ENCODE peak calls at places on chromosomes 3 and 15, in nine cellular contexts. Y is GM20000; D is activated T-helper 1 cell treated with Interleukin-2 at 50 U/mL for 16 hours; P is retina; F is BE2C; N is OCI-LY7; B is CD8-positive, alpha-beta T cell; M is A172; J is activated naive CD4-positive, alpha-beta T cell. I is an unnamed sample.

GRCh38 chr15:83158393-83158792 is 49.2 kb downstream of the HDGFL3 start:
- DNase-seq in B (no peak), Y (no peak), J (no peak), M (no peak), P (no peak), F (no peak), D (no peak), N (no peak), I (no peak)

GRCh38 chr3:129224984-129225393 is 24.4 kb upstream of the COPG1 start:
- DNase-seq in M (peak), Y (no peak), P (no peak), N (peak), F (peak), D (no peak), J (no peak), B (no peak), I (peak)

GRCh38 chr15:45113380-45113990 is 487 bp downstream of the DUOX2 start:
- DNase-seq in N (no peak), Y (no peak), F (no peak), J (no peak), M (no peak), B (no peak), D (no peak), P (no peak), I (no peak)

GRCh38 chr3:161177996-161178395 is 43.1 kb upstream of the NMD3 start:
- DNase-seq in P (peak), M (no peak), F (no peak), Y (no peak), B (no peak), N (no peak), D (no peak), J (no peak), I (no peak)

GRCh38 chr3:45592405-45592804 is 2.1 kb upstream of the LIMD1 start:
- DNase-seq in D (no peak), M (no peak), N (no peak), Y (no peak), F (no peak), P (no peak), J (no peak), B (no peak), I (no peak)

GRCh38 chr3:146037697-146038096 is 123.3 kb downstream of the PLOD2 start:
- DNase-seq in M (no peak), P (no peak), F (no peak), Y (no peak), N (no peak), J (no peak), B (no peak), D (no peak), I (no peak)

GRCh38 chr15:39946862-39947261 is 12.9 kb downstream of the EIF2AK4 start:
- DNase-seq in J (no peak), Y (no peak), F (no peak), N (no peak), D (no peak), M (peak), P (no peak), B (no peak), I (no peak)

GRCh38 chr3:52082951-52083350 is 26.6 kb upstream of the DUSP7 start:
- DNase-seq in N (no peak), Y (no peak), J (no peak), M (no peak), F (no peak), B (no peak), D (no peak), P (no peak), I (no peak)

GRCh38 chr3:43866529-43867353 is 176.0 kb downstream of the ABHD5 start:
- DNase-seq in F (no peak), Y (no peak), M (peak), P (no peak), J (no peak), N (no peak), D (no peak), B (no peak), I (no peak)

GRCh38 chr15:90035095-90035834 is 34.1 kb downstream of the ZNF710 start:
- DNase-seq in N (no peak), D (no peak), F (no peak), P (no peak), M (peak), Y (no peak), B (peak), J (no peak), I (no peak)

GRCh38 chr15:73677146-73677607 is 7.0 kb upstream of the CD276 start:
- DNase-seq in M (peak), N (peak), D (no peak), B (peak), P (peak), F (peak), J (peak), Y (peak), I (peak)

GRCh38 chr3:196399485-196399945 is 32.7 kb downstream of the UBXN7 start:
- DNase-seq in Y (no peak), N (no peak), P (no peak), F (no peak), D (no peak), B (no peak), J (no peak), M (peak), I (peak)

GRCh38 chr3:46699846-46700523 is 1.2 kb upstream of the TMIE start:
- DNase-seq in N (no peak), M (no peak), B (no peak), F (no peak), Y (no peak), D (no peak), J (no peak), P (peak), I (no peak)

GRCh38 chr3:58082047-58082446 is 73.8 kb downstream of the FLNB start:
- DNase-seq in J (peak), B (peak), Y (no peak), N (no peak), D (no peak), P (no peak), M (peak), F (no peak), I (no peak)

GRCh38 chr3:16239082-16239770 is 25.5 kb downstream of the DPH3 start:
- DNase-seq in M (no peak), P (no peak), N (no peak), Y (no peak), D (no peak), F (no peak), B (no peak), J (no peak), I (no peak)

GRCh38 chr15:70892912-70893560 is 410 bp downstream of the LRRC49 start:
- DNase-seq in P (no peak), F (peak), M (peak), Y (peak), N (no peak), J (no peak), D (no peak), B (no peak), I (peak)

GRCh38 chr3:23824699-23825444 is 19.1 kb downstream of the UBE2E1 start:
- DNase-seq in P (no peak), D (no peak), B (no peak), J (no peak), M (no peak), Y (no peak), F (no peak), N (no peak), I (no peak)

GRCh38 chr3:179175358-179175757 is 27.2 kb downstream of the PIK3CA start:
- DNase-seq in N (no peak), M (no peak), J (no peak), Y (no peak), F (no peak), B (no peak), P (no peak), D (no peak), I (no peak)

GRCh38 chr15:80474224-80474619 is 70.0 kb downstream of the ARNT2 start:
- DNase-seq in B (no peak), J (no peak), M (no peak), Y (no peak), F (no peak), P (no peak), D (no peak), N (no peak), I (no peak)

GRCh38 chr15:41969851-41970431 is 2.4 kb downstream of the EHD4 start:
- DNase-seq in D (no peak), F (no peak), J (no peak), M (no peak), B (peak), P (no peak), Y (peak), N (peak), I (no peak)

GRCh38 chr3:149152420-149152819 is 23.0 kb downstream of the HPS3 start:
- DNase-seq in D (no peak), B (no peak), F (no peak), M (no peak), J (no peak), P (no peak), Y (peak), N (no peak), I (no peak)

GRCh38 chr15:91948001-91948608 is 94.6 kb downstream of the SLCO3A1 start:
- DNase-seq in N (no peak), P (no peak), B (no peak), F (peak), Y (no peak), D (no peak), J (no peak), M (peak), I (no peak)

GRCh38 chr3:134666885-134667284 is 16.1 kb upstream of the KY start:
- DNase-seq in J (no peak), N (no peak), B (no peak), P (no peak), D (no peak), F (no peak), M (no peak), Y (no peak), I (no peak)

GRCh38 chr3:178267158-178267838 is 268.9 kb upstream of the KCNMB2 start:
- DNase-seq in B (no peak), P (no peak), N (no peak), J (no peak), D (no peak), Y (no peak), F (no peak), M (no peak), I (no peak)

GRCh38 chr3:72388117-72388516 is 460.1 kb downstream of the SHQ1 start:
- DNase-seq in Y (no peak), N (no peak), M (no peak), P (no peak), B (no peak), F (no peak), D (no peak), J (no peak), I (no peak)